ENCODE peak calls at places on chromosomes 11 and 22, in ten cellular contexts. C is gastrocnemius medialis; X is GM23248; G is mesenchymal stem cell; Z is pancreas; N is left ventricle myocardium inferior; F is CD4-positive, alpha-beta T cell; L is colonic mucosa; E is A549; O is RWPE1. B is an unnamed sample.

GRCh38 chr11:96081561-96081960 is 157.7 kb upstream of the MTMR2 start:
- DNase-seq in F (no peak), E (no peak), C (no peak), X (no peak), N (no peak), L (no peak), Z (no peak), G (no peak), O (no peak), B (no peak)

GRCh38 chr11:70077411-70078094 is 564 bp upstream of the ANO1 start:
- DNase-seq in F (no peak), C (no peak), G (no peak), X (no peak), E (no peak), O (no peak), L (no peak), Z (no peak), N (no peak), B (no peak)

GRCh38 chr11:85086511-85087284 is 540.4 kb downstream of the DLG2 start:
- DNase-seq in X (peak; percentile 62), N (no peak), F (no peak), G (no peak), O (no peak), L (no peak), C (no peak), E (no peak), Z (no peak), B (peak; percentile 6)

GRCh38 chr11:125156346-125156745 is 8.2 kb upstream of the PKNOX2 start:
- DNase-seq in N (no peak), X (no peak), C (no peak), G (no peak), E (no peak), L (no peak), O (no peak), F (no peak), Z (no peak), B (no peak)

GRCh38 chr11:2885017-2885675 is 429 bp downstream of the CDKN1C start:
- DNase-seq in C (no peak), L (peak; percentile 65), N (peak; percentile 63), G (peak; percentile 74), O (no peak), Z (peak; percentile 57), F (no peak), X (peak; percentile 62), E (no peak), B (no peak)

GRCh38 chr11:109747839-109748238 is 325.8 kb downstream of the C11orf87 start:
- DNase-seq in X (peak; percentile 10), N (no peak), E (no peak), F (no peak), L (no peak), Z (no peak), G (peak; percentile 35), C (no peak), O (no peak), B (no peak)

GRCh38 chr11:132249256-132249655 is 878.8 kb downstream of the NTM start:
- DNase-seq in C (no peak), F (no peak), L (no peak), Z (no peak), X (no peak), N (no peak), O (no peak), E (no peak), G (no peak), B (no peak)

GRCh38 chr11:76077575-76078150 is 128.6 kb downstream of the WNT11 start:
- DNase-seq in X (no peak), C (no peak), E (no peak), G (peak; percentile 21), F (no peak), L (no peak), Z (no peak), O (no peak), N (no peak), B (no peak)

GRCh38 chr11:34161812-34162506 is 56.5 kb downstream of the NAT10 start:
- DNase-seq in X (peak; percentile 32), G (no peak), E (no peak), Z (no peak), N (no peak), F (no peak), C (no peak), O (no peak), L (no peak), B (no peak)

GRCh38 chr22:49046546-49047305 is 780.9 kb downstream of the BRD1 start:
- DNase-seq in Z (peak; percentile 56), L (peak; percentile 30), N (no peak), C (no peak), E (peak; percentile 50), G (no peak), F (no peak), O (no peak), X (no peak), B (no peak)

GRCh38 chr11:35274909-35275807 is 136.2 kb downstream of the CD44 start:
- DNase-seq in C (no peak), F (no peak), G (no peak), X (peak; percentile 71), O (no peak), N (peak; percentile 38), Z (peak; percentile 92), L (peak; percentile 57), E (peak; percentile 27), B (no peak)

GRCh38 chr11:134841972-134842371 is 429.9 kb upstream of the B3GAT1 start:
- DNase-seq in F (no peak), O (no peak), Z (no peak), E (no peak), G (no peak), C (no peak), L (no peak), X (no peak), N (no peak), B (no peak)

GRCh38 chr11:57073121-57073520 is 84.4 kb downstream of the OR5AK2 start:
- DNase-seq in G (peak; percentile 12), C (no peak), F (no peak), O (no peak), X (peak; percentile 38), N (no peak), L (no peak), E (no peak), Z (no peak), B (no peak)

GRCh38 chr11:130448416-130449068 is at the start of gene ADAMTS15:
- DNase-seq in N (peak; percentile 91), C (peak; percentile 70), O (peak; percentile 81), G (peak; percentile 82), L (peak; percentile 87), E (peak; percentile 75), F (no peak), Z (peak; percentile 56), X (peak; percentile 83), B (peak; percentile 57)

GRCh38 chr11:106466441-106467190 is 389.2 kb downstream of the AASDHPPT start:
- DNase-seq in O (peak; percentile 16), E (no peak), F (no peak), G (peak; percentile 94), X (peak; percentile 78), C (no peak), L (no peak), N (no peak), Z (no peak), B (no peak)

GRCh38 chr11:69320326-69320725 is 26.4 kb downstream of the MYEOV start:
- DNase-seq in X (no peak), C (no peak), F (no peak), Z (no peak), O (no peak), L (no peak), E (peak; percentile 69), G (no peak), N (no peak), B (no peak)

GRCh38 chr11:68081691-68082090 is 39.5 kb downstream of the CHKA start:
- DNase-seq in E (no peak), N (no peak), G (no peak), L (no peak), X (no peak), Z (peak; percentile 56), C (peak; percentile 59), F (no peak), O (no peak), B (peak; percentile 61)
- H3K27ac ChIP-seq in E (no peak overlapping the region), N (no peak overlapping the region), G (no peak overlapping the region), L (no peak overlapping the region), X (no peak overlapping the region), Z (peak overlapping the region; percentile 29), C (no peak overlapping the region), F (no peak overlapping the region), O (peak overlapping the region; percentile 43), B (peak overlapping the region; percentile 11)

GRCh38 chr11:44823920-44824704 is 97.3 kb downstream of the TSPAN18 start:
- DNase-seq in G (peak; percentile 10), N (no peak), E (no peak), X (no peak), L (no peak), O (no peak), F (no peak), C (no peak), Z (no peak), B (no peak)
- H3K27ac ChIP-seq in G (no peak overlapping the region), N (peak overlapping the region; percentile 46), E (no peak overlapping the region), X (no peak overlapping the region), L (no peak overlapping the region), O (no peak overlapping the region), F (no peak overlapping the region), C (no peak overlapping the region), Z (no peak overlapping the region), B (no peak overlapping the region)

DNA sequence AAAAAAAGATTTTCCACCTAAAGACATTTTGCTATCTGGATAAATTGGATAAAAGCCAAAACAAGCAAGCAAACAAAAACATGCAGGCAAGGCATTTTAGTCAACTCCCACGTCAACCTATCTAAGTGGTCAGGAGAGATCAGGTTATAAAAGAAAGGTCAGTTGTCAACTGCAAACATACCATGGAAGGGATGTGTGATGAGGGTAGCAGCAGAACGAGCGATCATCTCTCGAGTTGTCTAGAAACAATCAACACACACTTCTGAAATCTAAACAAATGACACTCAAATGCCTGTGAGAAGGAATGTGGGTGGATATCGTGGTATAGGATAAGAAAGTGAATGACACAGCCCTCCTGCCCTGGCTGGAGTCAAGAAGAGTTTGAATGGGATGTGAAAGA is 10.9 kb downstream of the MTCH2 start:
- DNase-seq in C (no peak), L (no peak), F (no peak), Z (no peak), G (peak; percentile 32), O (no peak), X (no peak), E (no peak), N (no peak), B (no peak)
- H3K27ac ChIP-seq in C (no peak overlapping the region), L (no peak overlapping the region), F (no peak overlapping the region), Z (no peak overlapping the region), G (no peak overlapping the region), O (no peak overlapping the region), X (no peak overlapping the region), E (no peak overlapping the region), N (no peak overlapping the region), B (no peak overlapping the region)

DNA sequence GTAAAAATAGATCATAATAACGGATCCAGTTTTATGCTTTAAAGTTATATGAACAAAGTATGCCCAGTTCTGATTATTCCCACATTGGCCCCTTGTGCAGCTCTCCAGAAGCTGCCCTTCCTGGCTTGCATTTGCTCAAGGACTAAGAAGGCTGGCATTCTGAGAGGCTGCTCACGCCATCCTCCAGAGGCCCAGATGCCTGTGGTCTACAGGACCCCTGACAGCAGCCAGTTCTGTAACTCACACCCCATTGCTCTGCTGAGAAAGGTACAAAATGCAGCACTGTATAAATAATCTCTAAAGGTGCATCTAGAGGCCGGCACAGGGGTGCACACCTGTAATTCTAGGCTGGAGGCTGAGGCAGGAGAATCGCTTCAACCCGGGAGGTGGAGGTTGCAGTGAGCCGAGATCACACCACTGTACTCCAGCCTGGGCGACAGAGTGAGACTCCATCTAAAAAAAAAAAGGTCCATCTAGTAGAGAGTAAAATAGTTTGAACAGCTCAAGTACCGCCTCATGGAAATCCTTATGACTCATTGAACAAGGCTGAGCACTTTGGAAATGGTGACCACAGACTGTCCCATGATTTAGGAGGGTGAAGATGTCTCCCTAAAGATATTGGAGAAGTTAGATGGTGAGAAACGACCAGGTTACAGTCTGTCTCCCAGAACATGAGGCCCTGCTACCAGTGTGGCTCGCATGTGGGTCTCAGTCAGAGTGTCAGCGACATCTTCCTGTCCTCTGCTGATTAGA is 56.2 kb downstream of the KREMEN1 start:
- DNase-seq in X (peak; percentile 84), E (no peak), O (no peak), Z (no peak), L (no peak), F (no peak), N (no peak), C (no peak), G (peak; percentile 91), B (no peak)
- H3K27ac ChIP-seq in X (peak overlapping the region; percentile 67), E (no peak overlapping the region), O (no peak overlapping the region), Z (no peak overlapping the region), L (no peak overlapping the region), F (no peak overlapping the region), N (peak overlapping the region; percentile 65), C (peak overlapping the region; percentile 17), G (no peak overlapping the region), B (no peak overlapping the region)